ENCODE peak calls at places on chromosomes 2 and 18, in eight cellular contexts. Y is stimulated activated naive CD4-positive, alpha-beta T cell; N is NB4; C is activated naive CD8-positive, alpha-beta T cell treated with anti-CD3 and anti-CD28 coated beads, Interleukin-2, amount 10 ng/mL, durations not matched to agents 7 days and 5 days; L is stimulated activated CD4-positive, alpha-beta T cell treated with anti-CD3 and anti-CD28 coated beads, Interleukin-12 subunit alpha, Interleukin-12 subunit beta, amount 100 ng/mL, for 48 hours; W is transverse colon; I is NCI-H187; R is NCI-H1694. J is an unnamed sample.

GRCh38 chr18:60060578-60060977 is 160.8 kb downstream of the PMAIP1 start:
- DNase-seq in R (no peak), L (no peak), C (no peak), I (no peak), Y (no peak), W (no peak), N (no peak), J (no peak)

GRCh38 chr2:100744589-100744988 is 75.3 kb upstream of the NPAS2 start:
- DNase-seq in R (no peak), N (no peak), C (no peak), L (no peak), Y (no peak), W (no peak), I (no peak), J (no peak)

GRCh38 chr2:169867579-169867978 is 40.3 kb downstream of the UBR3 start:
- DNase-seq in I (no peak), C (no peak), L (no peak), Y (no peak), N (no peak), W (no peak), R (no peak), J (no peak)

GRCh38 chr2:239223330-239224248 is 177.2 kb downstream of the HDAC4 start:
- DNase-seq in N (peak), L (no peak), C (no peak), Y (no peak), R (no peak), I (no peak), W (peak), J (peak)

GRCh38 chr2:20012282-20013060 is at the start of gene MATN3:
- DNase-seq in N (no peak), W (peak), R (no peak), I (no peak), L (no peak), C (peak), Y (no peak), J (peak)

GRCh38 chr18:13264986-13265900 is 46.7 kb downstream of the LDLRAD4 start:
- DNase-seq in W (no peak), C (peak), L (peak), R (no peak), Y (no peak), N (no peak), I (no peak), J (no peak)

GRCh38 chr18:4672152-4672551 is 217.0 kb upstream of the DLGAP1 start:
- DNase-seq in W (no peak), N (no peak), C (no peak), L (no peak), I (no peak), Y (no peak), R (no peak), J (no peak)

GRCh38 chr2:54646170-54646927 is 77.1 kb upstream of the EML6 start:
- DNase-seq in Y (no peak), C (no peak), N (no peak), I (no peak), W (no peak), L (no peak), R (no peak), J (no peak)

GRCh38 chr2:225104971-225105370 is 62.7 kb upstream of the DOCK10 start:
- DNase-seq in W (no peak), I (no peak), N (no peak), L (no peak), R (no peak), Y (no peak), C (no peak), J (no peak)

GRCh38 chr2:88131201-88131998 is 3.5 kb upstream of the FABP1 start:
- DNase-seq in R (no peak), W (peak), I (no peak), L (no peak), N (no peak), C (no peak), Y (no peak), J (no peak)

GRCh38 chr2:52608030-52608429 is 1159.6 kb upstream of the CHAC2 start:
- DNase-seq in Y (no peak), C (no peak), R (no peak), W (no peak), L (no peak), N (no peak), I (no peak), J (no peak)

GRCh38 chr2:120842456-120843439 is 107.1 kb downstream of the GLI2 start:
- DNase-seq in Y (no peak), W (no peak), I (no peak), C (no peak), N (no peak), R (no peak), L (no peak), J (no peak)